ENCODE peak calls at places on chromosomes 2 and 18, in six cellular contexts. N is naive B cell, T is GM10248, Y is islet precursor cell, J is NCI-H1417, B is AG04450. U is an unnamed sample.

GRCh38 chr2:40716879-40717278 is 265.0 kb upstream of the SLC8A1 start:
- DNase-seq in N (no peak), T (no peak), Y (peak), J (no peak), B (peak), U (no peak)

GRCh38 chr2:169001116-169001815 is 29.9 kb downstream of the ABCB11 start:
- DNase-seq in B (no peak), T (no peak), Y (no peak), J (no peak), N (no peak), U (no peak)

GRCh38 chr2:25362564-25363145 is 20.9 kb upstream of the DNMT3A start:
- DNase-seq in J (peak), N (peak), Y (no peak), T (peak), B (no peak), U (no peak)

GRCh38 chr2:99572380-99572779 is 82.6 kb upstream of the REV1 start:
- DNase-seq in Y (no peak), B (no peak), J (peak), N (no peak), T (no peak), U (no peak)

GRCh38 chr2:200913654-200914053 is 24.5 kb downstream of the NIF3L1 start:
- DNase-seq in T (no peak), Y (no peak), B (no peak), N (no peak), J (no peak), U (no peak)

GRCh38 chr18:59616501-59616900 is 80.7 kb downstream of the CCBE1 start:
- DNase-seq in B (no peak), J (no peak), N (no peak), T (no peak), Y (no peak), U (no peak)

GRCh38 chr2:187617120-187617519 is 62.9 kb upstream of the TFPI start:
- DNase-seq in J (no peak), Y (no peak), B (no peak), N (no peak), T (no peak), U (no peak)

GRCh38 chr2:45708501-45708900 is 57.0 kb downstream of the PRKCE start:
- DNase-seq in J (no peak), N (no peak), T (no peak), Y (no peak), B (no peak), U (no peak)

GRCh38 chr2:107361951-107362350 is 464.7 kb upstream of the RGPD4 start:
- DNase-seq in J (peak), B (no peak), T (no peak), N (no peak), Y (no peak), U (no peak)

GRCh38 chr2:38907743-38908562 is 18.3 kb downstream of the ARHGEF33 start:
- DNase-seq in T (peak), B (no peak), Y (no peak), N (no peak), J (no peak), U (no peak)

GRCh38 chr2:241180495-241180894 is 8.0 kb upstream of the ANO7 start:
- DNase-seq in B (no peak), J (no peak), T (no peak), Y (peak), N (no peak), U (no peak)

GRCh38 chr2:109447251-109447661 is 166.5 kb downstream of the SEPTIN10 start:
- DNase-seq in N (no peak), Y (peak), J (no peak), T (no peak), B (peak), U (no peak)

GRCh38 chr2:230664128-230664527 is 48.5 kb upstream of the CAB39 start:
- DNase-seq in N (no peak), Y (no peak), J (no peak), B (no peak), T (no peak), U (no peak)

GRCh38 chr2:53826587-53827397 is 33.0 kb downstream of the GPR75 start:
- DNase-seq in N (no peak), B (no peak), Y (no peak), T (no peak), J (no peak), U (no peak)

GRCh38 chr2:96971926-96972444 is 14.4 kb downstream of the FAM178B start:
- DNase-seq in J (no peak), N (no peak), Y (no peak), T (no peak), B (no peak), U (no peak)

GRCh38 chr2:97950329-97951154 is 45.2 kb downstream of the TMEM131 start:
- DNase-seq in T (no peak), B (peak), N (no peak), Y (peak), J (no peak), U (no peak)

GRCh38 chr2:190819835-190820234 is 60.8 kb upstream of the GLS start:
- DNase-seq in Y (no peak), B (peak), J (no peak), N (no peak), T (no peak), U (no peak)

GRCh38 chr18:53795061-53795460 is 429.4 kb downstream of the MBD2 start:
- DNase-seq in Y (no peak), N (no peak), T (no peak), J (no peak), B (no peak), U (no peak)

GRCh38 chr2:196316050-196316430 is 144.7 kb upstream of the STK17B start:
- DNase-seq in B (no peak), Y (no peak), T (no peak), N (no peak), J (no peak), U (no peak)

GRCh38 chr18:21181763-21182162 is 60.3 kb upstream of the GREB1L start:
- DNase-seq in Y (no peak), B (no peak), N (no peak), J (no peak), T (no peak), U (no peak)

GRCh38 chr2:98912221-98912851 is 23.7 kb downstream of the CRACDL start:
- DNase-seq in J (peak), B (peak), T (no peak), N (no peak), Y (peak), U (no peak)

GRCh38 chr2:18167871-18168270 is 289.4 kb downstream of the KCNS3 start:
- DNase-seq in T (no peak), B (no peak), Y (no peak), J (no peak), N (no peak), U (no peak)

GRCh38 chr2:100876231-100876860 is 56.4 kb downstream of the NPAS2 start:
- DNase-seq in B (no peak), Y (no peak), J (no peak), T (no peak), N (no peak), U (no peak)

GRCh38 chr2:120993661-120994060 is 258.0 kb downstream of the GLI2 start:
- DNase-seq in J (no peak), B (no peak), N (no peak), T (no peak), Y (no peak), U (no peak)

GRCh38 chr2:219057709-219058540 is 2.8 kb downstream of the IHH start:
- DNase-seq in B (no peak), Y (peak), T (peak), J (peak), N (peak), U (peak)

GRCh38 chr2:97011977-97012569 is 25.7 kb upstream of the FAM178B start:
- DNase-seq in N (peak), J (peak), T (peak), B (peak), Y (no peak), U (no peak)

GRCh38 chr18:74861154-74861553 is 263.5 kb downstream of the ZNF407 start:
- DNase-seq in Y (peak), J (no peak), B (peak), T (no peak), N (no peak), U (no peak)

GRCh38 chr2:269356-270030 is 4.7 kb downstream of the ACP1 start:
- DNase-seq in T (no peak), N (no peak), J (no peak), Y (no peak), B (no peak), U (no peak)

GRCh38 chr2:174779361-174779928 is 15.2 kb upstream of the CHRNA1 start:
- DNase-seq in T (no peak), N (no peak), J (peak), Y (peak), B (no peak), U (no peak)

GRCh38 chr2:55111570-55112228 is 61.4 kb upstream of the RTN4 start:
- DNase-seq in J (peak), T (no peak), Y (peak), N (no peak), B (peak), U (no peak)

GRCh38 chr2:12035029-12035720 is 288.7 kb downstream of the LPIN1 start:
- DNase-seq in Y (no peak), B (no peak), T (no peak), N (no peak), J (no peak), U (no peak)

GRCh38 chr18:58669731-58670379 is 1.4 kb upstream of the MALT1 start:
- DNase-seq in T (no peak), B (no peak), N (no peak), Y (no peak), J (peak), U (no peak)

GRCh38 chr2:177651833-177652232 is 259.3 kb downstream of the AGPS start:
- DNase-seq in B (no peak), T (no peak), J (no peak), Y (no peak), N (no peak), U (no peak)

GRCh38 chr2:1625281-1626001 is 118.9 kb downstream of the PXDN start:
- DNase-seq in J (peak), Y (peak), T (no peak), B (peak), N (no peak), U (no peak)

GRCh38 chr2:153595939-153596338 is 117.4 kb upstream of the RPRM start:
- DNase-seq in J (no peak), T (no peak), Y (peak), N (no peak), B (no peak), U (no peak)

GRCh38 chr18:12038082-12038660 is 55.5 kb upstream of the ANKRD62 start:
- DNase-seq in B (no peak), T (peak), Y (no peak), J (peak), N (peak), U (peak)

U was measured in frontal cortex.